ENCODE peak calls at places on chromosomes 11 and 22, in nine cellular contexts. O is K562, C is choroid plexus epithelial cell, R is lung microvascular endothelial cell, Y is anterior cingulate cortex, G is fibroblast of pulmonary artery, F is NCI-H146, M is amniotic stem cell, X is Ammon's horn. B is an unnamed sample.

GRCh38 chr22:50498322-50498861 is 9.1 kb downstream of the LMF2 start:
- DNase-seq in O (peak), C (peak), R (peak), Y (peak), G (peak), F (peak), M (no peak), X (peak), B (peak)

GRCh38 chr22:30210235-30210831 is 36.2 kb downstream of the LIF start:
- DNase-seq in O (no peak), C (peak), R (no peak), Y (peak), G (peak), F (no peak), M (no peak), X (peak), B (no peak)

GRCh38 chr22:19058713-19059451 is 63.3 kb downstream of the DGCR2 start:
- DNase-seq in O (no peak), C (no peak), R (no peak), Y (no peak), G (no peak), F (no peak), M (no peak), X (no peak), B (no peak)

GRCh38 chr11:70000228-70000627 is 77.9 kb upstream of the ANO1 start:
- DNase-seq in O (no peak), C (no peak), R (no peak), Y (no peak), G (no peak), F (no peak), M (no peak), X (no peak), B (no peak)

GRCh38 chr22:28425211-28425610 is 254.4 kb downstream of the TTC28 start:
- DNase-seq in O (no peak), C (no peak), R (no peak), Y (no peak), G (no peak), F (no peak), M (no peak), X (no peak), B (no peak)

GRCh38 chr11:76238551-76238950 is 32.2 kb upstream of the WNT11 start:
- DNase-seq in O (no peak), C (no peak), R (no peak), Y (no peak), G (no peak), F (no peak), M (no peak), X (no peak), B (peak)

GRCh38 chr11:1743587-1744136 is 6.7 kb downstream of the IFITM10 start:
- DNase-seq in O (no peak), C (no peak), R (no peak), Y (no peak), G (no peak), F (no peak), M (no peak), X (peak), B (no peak)

GRCh38 chr22:25746012-25746373 is 4.0 kb downstream of the MYO18B start:
- DNase-seq in O (no peak), C (peak), R (peak), Y (no peak), G (peak), F (no peak), M (no peak), X (no peak), B (no peak)

GRCh38 chr22:24142831-24143230 is 38.5 kb upstream of the SUSD2 start:
- DNase-seq in O (no peak), C (no peak), R (no peak), Y (no peak), G (no peak), F (no peak), M (no peak), X (no peak), B (no peak)